ENCODE peak calls at places on chromosome 2, in six cellular contexts. C, J, H, O, W and M are unnamed samples.

GRCh38 chr2:230893881-230894781 is 29.4 kb downstream of the ITM2C start:
- DNase-seq in O (no peak), C (no peak), H (no peak), W (no peak), J (no peak), M (no peak)

GRCh38 chr2:38190542-38191218 is 114.7 kb upstream of the CYP1B1 start:
- DNase-seq in O (no peak), J (peak; percentile 47), H (peak; percentile 64), W (no peak), C (no peak), M (no peak)

GRCh38 chr2:227214622-227215041 is 50.2 kb downstream of the COL4A3 start:
- DNase-seq in J (no peak), C (no peak), O (no peak), H (no peak), W (no peak), M (no peak)

GRCh38 chr2:223088866-223089265 is 36.9 kb downstream of the KCNE4 start:
- DNase-seq in H (peak; percentile 34), O (no peak), C (no peak), W (peak; percentile 28), J (no peak), M (no peak)

GRCh38 chr2:95231723-95232122 is 24.4 kb downstream of the ZNF892 start:
- DNase-seq in H (no peak), O (peak; percentile 65), W (peak; percentile 90), J (peak; percentile 55), C (peak; percentile 82), M (peak; percentile 66)

GRCh38 chr2:228180126-228181097 is 1.1 kb downstream of the SPHKAP start:
- DNase-seq in J (no peak), C (peak; percentile 71), W (peak; percentile 95), H (no peak), O (peak; percentile 11), M (peak; percentile 67)

GRCh38 chr2:109437325-109438090 is 176.3 kb downstream of the SEPTIN10 start:
- DNase-seq in H (no peak), O (no peak), C (no peak), J (no peak), W (no peak), M (no peak)

GRCh38 chr2:147177449-147177848 is 667.4 kb upstream of the ACVR2A start:
- DNase-seq in J (no peak), C (no peak), O (no peak), W (no peak), H (no peak), M (no peak)

GRCh38 chr2:46829240-46829970 is 86.2 kb downstream of the MCFD2 start:
- DNase-seq in J (no peak), C (no peak), W (no peak), H (peak; percentile 36), O (no peak), M (no peak)

GRCh38 chr2:43220982-43221659 is 5.3 kb downstream of the ZFP36L2 start:
- DNase-seq in O (peak; percentile 59), W (peak; percentile 86), H (peak; percentile 92), J (peak; percentile 95), C (peak; percentile 69), M (peak; percentile 62)

GRCh38 chr2:14779252-14779651 is 146.7 kb downstream of the LRATD1 start:
- DNase-seq in H (no peak), W (peak; percentile 2), C (no peak), O (no peak), J (no peak), M (no peak)

GRCh38 chr2:200585730-200586643 is at the start of gene AOX1:
- DNase-seq in W (peak; percentile 90), C (peak; percentile 86), J (peak; percentile 45), O (peak; percentile 52), H (peak; percentile 66), M (peak; percentile 68)

GRCh38 chr2:131045925-131046579 is 47.2 kb downstream of the FAM168B start:
- DNase-seq in H (no peak), C (no peak), J (no peak), W (no peak), O (no peak), M (no peak)

GRCh38 chr2:207231962-207232361 is 66.2 kb upstream of the KLF7 start:
- DNase-seq in O (no peak), J (peak; percentile 72), H (no peak), C (no peak), W (no peak), M (no peak)

GRCh38 chr2:233034-233433 is 30.8 kb downstream of the SH3YL1 start:
- DNase-seq in J (no peak), H (no peak), C (peak; percentile 73), W (peak; percentile 29), O (no peak), M (no peak)

GRCh38 chr2:66582364-66582974 is 147.5 kb downstream of the MEIS1 start:
- DNase-seq in O (no peak), H (no peak), C (no peak), W (no peak), J (peak; percentile 44), M (no peak)

GRCh38 chr2:68948695-68949094 is 4.0 kb downstream of the GKN2 start:
- DNase-seq in W (no peak), H (no peak), C (no peak), J (no peak), O (no peak), M (no peak)

GRCh38 chr2:32812316-32812715 is 134.4 kb upstream of the LTBP1 start:
- DNase-seq in W (no peak), J (peak; percentile 29), C (no peak), O (no peak), H (no peak), M (no peak)

GRCh38 chr2:6656633-6657032 is 209.1 kb downstream of the CMPK2 start:
- DNase-seq in C (no peak), W (no peak), H (no peak), O (no peak), J (no peak), M (no peak)

GRCh38 chr2:26615336-26616031 is 25.7 kb downstream of the CIB4 start:
- DNase-seq in W (peak; percentile 60), J (no peak), O (no peak), H (no peak), C (peak; percentile 76), M (peak; percentile 36)

GRCh38 chr2:27075219-27075871 is 3.1 kb upstream of the EMILIN1 start:
- DNase-seq in C (no peak), J (peak; percentile 26), W (no peak), H (peak; percentile 74), O (no peak), M (no peak)

GRCh38 chr2:36716136-36716535 is 19.6 kb downstream of the VIT start:
- DNase-seq in C (no peak), H (no peak), J (no peak), W (no peak), O (no peak), M (no peak)

GRCh38 chr2:180411631-180412030 is 404.5 kb upstream of the CWC22 start:
- DNase-seq in C (no peak), O (no peak), J (no peak), W (no peak), H (no peak), M (no peak)

GRCh38 chr2:76953733-76954347 is 568.3 kb downstream of the LRRTM4 start:
- DNase-seq in C (peak; percentile 70), H (peak; percentile 76), J (peak; percentile 41), O (peak; percentile 67), W (peak; percentile 89), M (no peak)

GRCh38 chr2:121634354-121635307 is 14.6 kb downstream of the CLASP1 start:
- DNase-seq in J (peak; percentile 66), W (no peak), O (no peak), H (peak; percentile 84), C (no peak), M (no peak)

GRCh38 chr2:73939419-73939818 is 12.7 kb downstream of the DGUOK start:
- DNase-seq in W (peak; percentile 47), J (peak; percentile 50), C (peak; percentile 45), H (peak; percentile 38), O (no peak), M (no peak)

GRCh38 chr2:180254872-180255271 is 247.8 kb upstream of the CWC22 start:
- DNase-seq in W (peak; percentile 27), H (no peak), C (no peak), O (no peak), J (no peak), M (no peak)

GRCh38 chr2:238821391-238821790 is 26.5 kb upstream of the TWIST2 start:
- DNase-seq in C (no peak), J (peak; percentile 39), O (no peak), H (peak; percentile 64), W (no peak), M (no peak)

GRCh38 chr2:199258291-199258690 is 199.4 kb downstream of the SATB2 start:
- DNase-seq in C (no peak), J (no peak), H (no peak), W (no peak), O (no peak), M (no peak)

GRCh38 chr2:196413821-196414274 is 225.7 kb upstream of the CCDC150 start:
- DNase-seq in H (no peak), J (no peak), O (no peak), W (peak; percentile 47), C (no peak), M (no peak)

GRCh38 chr2:98478088-98478551 is 33.5 kb downstream of the INPP4A start:
- DNase-seq in O (no peak), C (no peak), H (no peak), W (no peak), J (no peak), M (no peak)
- H2AK5ac ChIP-seq in O (no peak overlapping the region), C (no peak overlapping the region), H (no peak overlapping the region), W (no peak overlapping the region), J (no peak overlapping the region), M (no peak overlapping the region)

GRCh38 chr2:8597526-8598225 is 84.2 kb upstream of the ID2 start:
- DNase-seq in O (no peak), J (no peak), H (no peak), C (no peak), W (no peak), M (no peak)
- H2AK5ac ChIP-seq in O (peak overlapping the region; percentile 2), J (peak overlapping the region; percentile 96), H (no peak overlapping the region), C (no peak overlapping the region), W (no peak overlapping the region), M (peak overlapping the region; percentile 43)

GRCh38 chr2:152350155-152350679 is 15.2 kb downstream of the FMNL2 start:
- DNase-seq in J (no peak), W (no peak), C (no peak), H (no peak), O (no peak), M (no peak)
- H2AK5ac ChIP-seq in J (no peak overlapping the region), W (no peak overlapping the region), C (no peak overlapping the region), H (no peak overlapping the region), O (no peak overlapping the region), M (no peak overlapping the region)

GRCh38 chr2:240021488-240022104 is 3.5 kb downstream of the NDUFA10 start:
- DNase-seq in J (peak; percentile 47), O (peak; percentile 59), C (peak; percentile 88), H (peak; percentile 75), W (peak; percentile 85), M (peak; percentile 69)

GRCh38 chr2:240023792-240024191 is 1.4 kb downstream of the NDUFA10 start:
- DNase-seq in W (peak; percentile 1), C (no peak), J (no peak), O (no peak), H (no peak), M (no peak)

GRCh38 chr2:240030379-240031094 is at the start of gene OR6B2:
- DNase-seq in J (no peak), C (no peak), W (no peak), O (no peak), H (no peak), M (no peak)

DNA sequence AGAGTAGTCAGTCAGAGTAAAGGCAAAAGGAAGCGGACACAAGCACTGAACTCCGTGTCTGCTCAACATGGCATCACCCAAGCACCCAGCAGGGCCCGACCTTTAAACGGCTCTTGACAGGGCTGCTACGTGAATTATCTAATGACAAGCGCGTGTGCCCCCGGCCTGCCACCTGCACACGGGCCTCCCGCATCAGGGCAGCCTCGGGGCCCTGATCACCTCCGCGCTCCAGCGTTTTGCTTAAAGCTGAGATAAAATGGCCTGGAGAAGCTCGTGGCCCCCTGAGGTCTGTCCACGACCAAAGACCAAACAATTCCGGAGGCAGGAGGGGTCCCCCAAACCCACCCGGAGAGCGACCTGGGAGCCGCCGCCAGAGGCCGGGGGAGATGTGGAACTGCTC is 376 bp downstream of the NDUFA10 start:
- DNase-seq in W (peak; percentile 8), O (peak; percentile 3), H (peak; percentile 12), J (no peak), C (no peak), M (no peak)
- H2AK5ac ChIP-seq in W (no peak overlapping the region), O (no peak overlapping the region), H (no peak overlapping the region), J (no peak overlapping the region), C (no peak overlapping the region), M (no peak overlapping the region)